ENCODE peak calls at places on chromosomes 7 and 10, in five cellular contexts. One of them, this sample, is unnamed.

GRCh38 chr7:50155755-50156154 is 62.7 kb upstream of the ZPBP start:
- DNase-seq in naive thymus-derived CD8-positive, alpha-beta T cell: no peak
- DNase-seq in retina: no peak
- DNase-seq in activated T-helper 1 cell treated with anti-CD3 and anti-CD28 coated beads, Interleukin-2, amount 50 U/mL, for 16 hours: no peak
- DNase-seq in T47D: no peak
- DNase-seq in this sample: no peak

GRCh38 chr10:75094465-75094864 is 17.0 kb upstream of the SAMD8 start:
- DNase-seq in activated T-helper 1 cell treated with anti-CD3 and anti-CD28 coated beads, Interleukin-2, amount 50 U/mL, for 16 hours: no peak
- DNase-seq in retina: no peak
- DNase-seq in T47D: no peak
- DNase-seq in naive thymus-derived CD8-positive, alpha-beta T cell: no peak
- DNase-seq in this sample: no peak

GRCh38 chr10:103603382-103603781 is 109.9 kb downstream of the NEURL1 start:
- DNase-seq in T47D: no peak
- DNase-seq in activated T-helper 1 cell treated with anti-CD3 and anti-CD28 coated beads, Interleukin-2, amount 50 U/mL, for 16 hours: no peak
- DNase-seq in naive thymus-derived CD8-positive, alpha-beta T cell: no peak
- DNase-seq in retina: no peak
- DNase-seq in this sample: no peak

GRCh38 chr7:46283852-46284251 is 362.8 kb upstream of the IGFBP3 start:
- DNase-seq in T47D: no peak
- DNase-seq in activated T-helper 1 cell treated with anti-CD3 and anti-CD28 coated beads, Interleukin-2, amount 50 U/mL, for 16 hours: no peak
- DNase-seq in retina: no peak
- DNase-seq in naive thymus-derived CD8-positive, alpha-beta T cell: no peak
- DNase-seq in this sample: no peak

GRCh38 chr10:48939790-48940325 is at the start of gene LRRC18:
- DNase-seq in retina: no peak
- DNase-seq in T47D: no peak
- DNase-seq in activated T-helper 1 cell treated with anti-CD3 and anti-CD28 coated beads, Interleukin-2, amount 50 U/mL, for 16 hours: no peak
- DNase-seq in naive thymus-derived CD8-positive, alpha-beta T cell: no peak
- DNase-seq in this sample: no peak

GRCh38 chr10:80473692-80474596 is 19.8 kb downstream of the TSPAN14 start:
- DNase-seq in T47D: no peak
- DNase-seq in activated T-helper 1 cell treated with anti-CD3 and anti-CD28 coated beads, Interleukin-2, amount 50 U/mL, for 16 hours: no peak
- DNase-seq in retina: no peak
- DNase-seq in naive thymus-derived CD8-positive, alpha-beta T cell: no peak
- DNase-seq in this sample: no peak

GRCh38 chr7:135775230-135775629 is 26.6 kb upstream of the FAM180A start:
- DNase-seq in naive thymus-derived CD8-positive, alpha-beta T cell: no peak
- DNase-seq in activated T-helper 1 cell treated with anti-CD3 and anti-CD28 coated beads, Interleukin-2, amount 50 U/mL, for 16 hours: no peak
- DNase-seq in retina: no peak
- DNase-seq in T47D: no peak
- DNase-seq in this sample: no peak

GRCh38 chr7:103915958-103916357 is 73.5 kb downstream of the RELN start:
- DNase-seq in T47D: no peak
- DNase-seq in retina: no peak
- DNase-seq in activated T-helper 1 cell treated with anti-CD3 and anti-CD28 coated beads, Interleukin-2, amount 50 U/mL, for 16 hours: no peak
- DNase-seq in naive thymus-derived CD8-positive, alpha-beta T cell: no peak
- DNase-seq in this sample: no peak

GRCh38 chr10:21020545-21020944 is 123.4 kb upstream of the NEBL start:
- DNase-seq in T47D: peak; percentile 13
- DNase-seq in activated T-helper 1 cell treated with anti-CD3 and anti-CD28 coated beads, Interleukin-2, amount 50 U/mL, for 16 hours: no peak
- DNase-seq in retina: no peak
- DNase-seq in naive thymus-derived CD8-positive, alpha-beta T cell: no peak
- DNase-seq in this sample: peak; percentile 42

GRCh38 chr10:93515071-93515962 is 18.9 kb downstream of the CEP55 start:
- DNase-seq in activated T-helper 1 cell treated with anti-CD3 and anti-CD28 coated beads, Interleukin-2, amount 50 U/mL, for 16 hours: no peak
- DNase-seq in T47D: no peak
- DNase-seq in retina: no peak
- DNase-seq in naive thymus-derived CD8-positive, alpha-beta T cell: no peak
- DNase-seq in this sample: no peak

GRCh38 chr10:29239569-29240472 is 49.0 kb upstream of the LYZL1 start:
- DNase-seq in naive thymus-derived CD8-positive, alpha-beta T cell: no peak
- DNase-seq in activated T-helper 1 cell treated with anti-CD3 and anti-CD28 coated beads, Interleukin-2, amount 50 U/mL, for 16 hours: no peak
- DNase-seq in T47D: peak; percentile 68
- DNase-seq in retina: no peak
- DNase-seq in this sample: no peak

GRCh38 chr7:43808410-43808809 is 49.9 kb downstream of the BLVRA start:
- DNase-seq in retina: no peak
- DNase-seq in naive thymus-derived CD8-positive, alpha-beta T cell: no peak
- DNase-seq in T47D: peak; percentile 95
- DNase-seq in activated T-helper 1 cell treated with anti-CD3 and anti-CD28 coated beads, Interleukin-2, amount 50 U/mL, for 16 hours: no peak
- DNase-seq in this sample: no peak

GRCh38 chr10:95840121-95840520 is 67.7 kb upstream of the CC2D2B start:
- DNase-seq in retina: no peak
- DNase-seq in naive thymus-derived CD8-positive, alpha-beta T cell: no peak
- DNase-seq in T47D: no peak
- DNase-seq in activated T-helper 1 cell treated with anti-CD3 and anti-CD28 coated beads, Interleukin-2, amount 50 U/mL, for 16 hours: no peak
- DNase-seq in this sample: no peak

GRCh38 chr7:85673881-85674280 is 487.0 kb upstream of the SEMA3D start:
- DNase-seq in T47D: no peak
- DNase-seq in activated T-helper 1 cell treated with anti-CD3 and anti-CD28 coated beads, Interleukin-2, amount 50 U/mL, for 16 hours: no peak
- DNase-seq in retina: no peak
- DNase-seq in naive thymus-derived CD8-positive, alpha-beta T cell: no peak
- DNase-seq in this sample: no peak

GRCh38 chr10:62049815-62050626 is 148.5 kb downstream of the ARID5B start:
- DNase-seq in T47D: no peak
- DNase-seq in activated T-helper 1 cell treated with anti-CD3 and anti-CD28 coated beads, Interleukin-2, amount 50 U/mL, for 16 hours: no peak
- DNase-seq in retina: no peak
- DNase-seq in naive thymus-derived CD8-positive, alpha-beta T cell: no peak
- DNase-seq in this sample: no peak

GRCh38 chr10:114258274-114258840 is 19.3 kb downstream of the VWA2 start:
- DNase-seq in T47D: no peak
- DNase-seq in retina: no peak
- DNase-seq in naive thymus-derived CD8-positive, alpha-beta T cell: no peak
- DNase-seq in activated T-helper 1 cell treated with anti-CD3 and anti-CD28 coated beads, Interleukin-2, amount 50 U/mL, for 16 hours: no peak
- DNase-seq in this sample: no peak

GRCh38 chr7:70787772-70788171 is 344.2 kb upstream of the GALNT17 start:
- DNase-seq in retina: no peak
- DNase-seq in T47D: no peak
- DNase-seq in naive thymus-derived CD8-positive, alpha-beta T cell: no peak
- DNase-seq in activated T-helper 1 cell treated with anti-CD3 and anti-CD28 coated beads, Interleukin-2, amount 50 U/mL, for 16 hours: no peak
- DNase-seq in this sample: no peak

GRCh38 chr7:111112439-111112838 is 21.5 kb downstream of the LRRN3 start:
- DNase-seq in naive thymus-derived CD8-positive, alpha-beta T cell: no peak
- DNase-seq in retina: no peak
- DNase-seq in activated T-helper 1 cell treated with anti-CD3 and anti-CD28 coated beads, Interleukin-2, amount 50 U/mL, for 16 hours: no peak
- DNase-seq in T47D: no peak
- DNase-seq in this sample: no peak

GRCh38 chr10:78408671-78409472 is 375.2 kb downstream of the RPS24 start:
- DNase-seq in naive thymus-derived CD8-positive, alpha-beta T cell: no peak
- DNase-seq in T47D: peak; percentile 53
- DNase-seq in retina: no peak
- DNase-seq in activated T-helper 1 cell treated with anti-CD3 and anti-CD28 coated beads, Interleukin-2, amount 50 U/mL, for 16 hours: no peak
- DNase-seq in this sample: no peak

GRCh38 chr7:140200102-140200989 is 23.6 kb upstream of the KDM7A start:
- DNase-seq in activated T-helper 1 cell treated with anti-CD3 and anti-CD28 coated beads, Interleukin-2, amount 50 U/mL, for 16 hours: no peak
- DNase-seq in naive thymus-derived CD8-positive, alpha-beta T cell: no peak
- DNase-seq in retina: no peak
- DNase-seq in T47D: peak; percentile 73
- DNase-seq in this sample: no peak

GRCh38 chr7:95867309-95867708 is 95.0 kb downstream of the DYNC1I1 start:
- DNase-seq in activated T-helper 1 cell treated with anti-CD3 and anti-CD28 coated beads, Interleukin-2, amount 50 U/mL, for 16 hours: no peak
- DNase-seq in retina: no peak
- DNase-seq in naive thymus-derived CD8-positive, alpha-beta T cell: no peak
- DNase-seq in T47D: no peak
- DNase-seq in this sample: no peak

GRCh38 chr10:31749981-31750850 is 178.4 kb downstream of the ARHGAP12 start:
- DNase-seq in retina: peak; percentile 88
- DNase-seq in activated T-helper 1 cell treated with anti-CD3 and anti-CD28 coated beads, Interleukin-2, amount 50 U/mL, for 16 hours: no peak
- DNase-seq in naive thymus-derived CD8-positive, alpha-beta T cell: no peak
- DNase-seq in T47D: no peak
- DNase-seq in this sample: no peak